ENCODE peak calls at places on chromosomes 5 and 9, in five cellular contexts. W, V, S, C and X are unnamed samples.

GRCh38 chr5:117072439-117072838 is 497.8 kb upstream of the SEMA6A start:
- DNase-seq in W (no peak), V (no peak), S (no peak), C (peak; percentile 78), X (no peak)

GRCh38 chr5:158286827-158287226 is 427.9 kb upstream of the CLINT1 start:
- DNase-seq in W (no peak), V (no peak), S (no peak), C (no peak), X (no peak)

GRCh38 chr5:121596882-121597281 is 254.8 kb upstream of the FTMT start:
- DNase-seq in W (no peak), V (no peak), S (no peak), C (no peak), X (no peak)

GRCh38 chr9:3528466-3528865 is 2.7 kb upstream of the RFX3 start:
- DNase-seq in W (no peak), V (no peak), S (no peak), C (no peak), X (no peak)

GRCh38 chr9:35517136-35517535 is 27.2 kb downstream of the RUSC2 start:
- DNase-seq in W (no peak), V (no peak), S (peak; percentile 51), C (no peak), X (peak; percentile 26)

GRCh38 chr5:139848508-139849100 is 53.0 kb downstream of the PSD2 start:
- DNase-seq in W (peak; percentile 17), V (peak; percentile 39), S (peak; percentile 60), C (no peak), X (peak; percentile 36)

GRCh38 chr9:109355564-109356297 is 34.9 kb upstream of the EPB41L4B start:
- DNase-seq in W (no peak), V (no peak), S (no peak), C (no peak), X (no peak)

GRCh38 chr5:178231736-178232123 is 872 bp downstream of the PHYKPL start:
- DNase-seq in W (no peak), V (no peak), S (no peak), C (no peak), X (no peak)

GRCh38 chr5:15008911-15009310 is 137.3 kb upstream of the ANKH start:
- DNase-seq in W (no peak), V (no peak), S (peak; percentile 66), C (no peak), X (no peak)
- H3K4me1 ChIP-seq in W (peaks cover 58% of the 10 kb centered on the region), V (peaks cover 41% of the 10 kb centered on the region), S (peaks cover 12% of the 10 kb centered on the region), C (no peaks in the 10 kb centered on the region), X (peaks cover 24% of the 10 kb centered on the region)

GRCh38 chr9:71361357-71361756 is 239.9 kb upstream of the TRPM3 start:
- DNase-seq in W (no peak), V (no peak), S (no peak), C (no peak), X (no peak)
- H3K4me1 ChIP-seq in W (no peaks in the 10 kb centered on the region), V (no peaks in the 10 kb centered on the region), S (no peaks in the 10 kb centered on the region), C (no peaks in the 10 kb centered on the region), X (no peaks in the 10 kb centered on the region)

GRCh38 chr5:176819476-176819875 is 9.1 kb downstream of the UNC5A start:
- DNase-seq in W (no peak), V (peak; percentile 12), S (no peak), C (peak; percentile 64), X (no peak)

GRCh38 chr5:176818391-176819098 is 8.2 kb downstream of the UNC5A start:
- DNase-seq in W (no peak), V (peak; percentile 4), S (no peak), C (no peak), X (no peak)

GRCh38 chr5:176816791-176817272 is 6.5 kb downstream of the UNC5A start:
- DNase-seq in W (no peak), V (no peak), S (no peak), C (no peak), X (no peak)

GRCh38 chr5:176817369-176817841 is 7.0 kb downstream of the UNC5A start:
- DNase-seq in W (no peak), V (no peak), S (no peak), C (peak; percentile 83), X (peak; percentile 7)

GRCh38 chr5:176817864-176818377 is 7.6 kb downstream of the UNC5A start:
- DNase-seq in W (no peak), V (peak; percentile 22), S (peak; percentile 27), C (peak; percentile 91), X (no peak)
- H3K4me1 ChIP-seq in W (peaks cover 12% of the 10 kb centered on the region), V (peaks cover 8% of the 10 kb centered on the region), S (peaks cover 8% of the 10 kb centered on the region), C (no peaks in the 10 kb centered on the region), X (no peaks in the 10 kb centered on the region)

GRCh38 chr9:136544549-136545064 is 1.2 kb downstream of the NOTCH1 start:
- DNase-seq in W (peak; percentile 80), V (peak; percentile 86), S (peak; percentile 29), C (no peak), X (peak; percentile 47)

GRCh38 chr9:136547508-136548215 is 1.8 kb upstream of the NOTCH1 start:
- DNase-seq in W (no peak), V (no peak), S (no peak), C (peak; percentile 86), X (no peak)

GRCh38 chr9:136545065-136545965 is 533 bp downstream of the NOTCH1 start:
- DNase-seq in W (no peak), V (no peak), S (no peak), C (peak; percentile 70), X (peak; percentile 34)

GRCh38 chr9:136545966-136546696 is at the start of gene NOTCH1:
- DNase-seq in W (peak; percentile 94), V (peak; percentile 96), S (peak; percentile 96), C (peak; percentile 94), X (peak; percentile 95)

DNA sequence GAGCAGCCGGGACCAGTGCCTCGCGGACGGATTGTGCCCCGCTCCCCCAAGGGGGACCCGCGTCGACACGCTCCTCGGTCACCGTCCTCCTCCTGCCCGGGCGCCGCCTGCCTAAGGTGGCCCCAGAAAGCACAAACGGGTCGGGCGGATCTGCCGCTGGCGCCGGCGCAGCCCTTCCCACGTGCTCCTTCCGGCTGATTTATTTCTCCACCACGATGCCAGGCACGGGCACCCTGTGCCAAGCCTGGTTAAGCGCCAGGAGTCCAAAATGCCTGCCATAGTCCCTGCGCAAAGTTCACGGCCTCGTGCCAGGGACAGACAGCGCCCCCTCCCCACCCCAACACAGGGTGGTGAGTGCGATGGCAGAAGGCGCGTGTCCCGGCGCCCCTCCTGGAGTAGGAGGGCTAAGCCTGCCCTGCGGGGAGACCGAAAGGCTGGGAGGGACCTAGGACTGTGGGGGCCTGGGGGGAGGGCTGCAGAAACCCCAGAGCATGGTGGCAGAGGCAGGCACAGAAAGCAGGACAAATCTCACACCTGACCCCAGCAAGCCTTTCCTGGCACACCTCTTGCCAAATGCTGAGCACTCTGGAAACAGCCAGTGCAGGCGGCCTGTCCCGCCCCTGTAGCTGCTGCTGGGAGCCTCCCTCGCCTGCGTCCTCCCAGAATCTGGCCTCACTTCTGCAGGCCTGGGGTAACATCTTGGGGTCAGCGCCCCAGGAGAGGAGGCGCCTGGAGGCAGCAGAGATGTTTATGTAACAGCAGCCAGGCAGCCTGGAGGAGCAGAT is 1.0 kb upstream of the NOTCH1 start:
- DNase-seq in W (no peak), V (peak; percentile 82), S (peak; percentile 75), C (peak; percentile 80), X (peak; percentile 87)
- H3K4me1 ChIP-seq in W (peaks cover 60% of the 10 kb centered on the region), V (peaks cover 52% of the 10 kb centered on the region), S (peaks cover 20% of the 10 kb centered on the region), C (peaks cover 5% of the 10 kb centered on the region), X (peaks cover 21% of the 10 kb centered on the region)

GRCh38 chr9:93094294-93095204 is 1.5 kb upstream of the CARD19 start:
- DNase-seq in W (peak; percentile 70), V (peak; percentile 86), S (no peak), C (peak; percentile 57), X (peak; percentile 58)
- H3K4me1 ChIP-seq in W (peaks cover 61% of the 10 kb centered on the region), V (peaks cover 51% of the 10 kb centered on the region), S (peaks cover 9% of the 10 kb centered on the region), C (peaks cover 7% of the 10 kb centered on the region), X (peaks cover 56% of the 10 kb centered on the region)